ENCODE peak calls at places on chromosomes 4 and X, in six cellular contexts. One of them, this sample, is unnamed.

GRCh38 chr4:6967846-6968340 is 58.3 kb downstream of the TBC1D14 start:
- DNase-seq in IMR-90: no peak
- DNase-seq in HEK293T: no peak
- DNase-seq in K562: no peak
- DNase-seq in GM12878: no peak
- DNase-seq in HepG2: no peak
- DNase-seq in this sample: no peak

GRCh38 chrX:49106930-49107329 is 16.6 kb downstream of the GPKOW start:
- DNase-seq in IMR-90: peak
- DNase-seq in HEK293T: peak
- DNase-seq in K562: no peak
- DNase-seq in GM12878: no peak
- DNase-seq in HepG2: peak
- DNase-seq in this sample: peak

GRCh38 chr4:175499735-175500352 is 312.2 kb downstream of the GPM6A start:
- DNase-seq in IMR-90: no peak
- DNase-seq in HEK293T: no peak
- DNase-seq in K562: no peak
- DNase-seq in GM12878: no peak
- DNase-seq in HepG2: no peak
- DNase-seq in this sample: no peak

GRCh38 chrX:107691024-107691448 is 62.7 kb downstream of the PRPS1 start:
- DNase-seq in IMR-90: no peak
- DNase-seq in HEK293T: no peak
- DNase-seq in K562: no peak
- DNase-seq in GM12878: no peak
- DNase-seq in HepG2: no peak
- DNase-seq in this sample: no peak

GRCh38 chr4:113760094-113760851 is 1.3 kb downstream of the CAMK2D start:
- DNase-seq in IMR-90: peak
- DNase-seq in HEK293T: peak
- DNase-seq in K562: no peak
- DNase-seq in GM12878: no peak
- DNase-seq in HepG2: no peak
- DNase-seq in this sample: peak

GRCh38 chr4:159105063-159105414 is 2.2 kb downstream of the RAPGEF2 start:
- DNase-seq in IMR-90: peak
- DNase-seq in HEK293T: no peak
- DNase-seq in K562: no peak
- DNase-seq in GM12878: no peak
- DNase-seq in HepG2: no peak
- DNase-seq in this sample: no peak

GRCh38 chrX:47690175-47690574 is 31.2 kb upstream of the UXT start:
- DNase-seq in IMR-90: no peak
- DNase-seq in HEK293T: no peak
- DNase-seq in K562: no peak
- DNase-seq in GM12878: no peak
- DNase-seq in HepG2: no peak
- DNase-seq in this sample: peak

GRCh38 chrX:54180403-54180802 is 2.7 kb downstream of the FAM120C start:
- DNase-seq in IMR-90: peak
- DNase-seq in HEK293T: no peak
- DNase-seq in K562: no peak
- DNase-seq in GM12878: no peak
- DNase-seq in HepG2: no peak
- DNase-seq in this sample: no peak

GRCh38 chrX:37060999-37061398 is 52.8 kb downstream of the FAM47C start:
- DNase-seq in IMR-90: peak
- DNase-seq in HEK293T: peak
- DNase-seq in K562: peak
- DNase-seq in GM12878: no peak
- DNase-seq in HepG2: peak
- DNase-seq in this sample: peak

GRCh38 chrX:24081661-24082154 is 27.0 kb downstream of the EIF2S3 start:
- DNase-seq in IMR-90: peak
- DNase-seq in HEK293T: peak
- DNase-seq in K562: no peak
- DNase-seq in GM12878: no peak
- DNase-seq in HepG2: peak
- DNase-seq in this sample: no peak

GRCh38 chr4:67700119-67700873 is 659 bp downstream of the UBA6 start:
- DNase-seq in IMR-90: peak
- DNase-seq in HEK293T: no peak
- DNase-seq in K562: no peak
- DNase-seq in GM12878: no peak
- DNase-seq in HepG2: no peak
- DNase-seq in this sample: no peak

GRCh38 chr4:56315543-56315942 is 71.7 kb downstream of the AASDH start:
- DNase-seq in IMR-90: no peak
- DNase-seq in HEK293T: no peak
- DNase-seq in K562: no peak
- DNase-seq in GM12878: no peak
- DNase-seq in HepG2: no peak
- DNase-seq in this sample: no peak

GRCh38 chr4:39559641-39560040 is 32.4 kb upstream of the UGDH start:
- DNase-seq in IMR-90: no peak
- DNase-seq in HEK293T: no peak
- DNase-seq in K562: no peak
- DNase-seq in GM12878: no peak
- DNase-seq in HepG2: no peak
- DNase-seq in this sample: peak

GRCh38 chrX:85963736-85964135 is 83.6 kb downstream of the CHM start:
- DNase-seq in IMR-90: peak
- DNase-seq in HEK293T: no peak
- DNase-seq in K562: no peak
- DNase-seq in GM12878: no peak
- DNase-seq in HepG2: peak
- DNase-seq in this sample: peak

GRCh38 chrX:139864613-139865012 is 68.2 kb downstream of the ATP11C start:
- DNase-seq in IMR-90: no peak
- DNase-seq in HEK293T: no peak
- DNase-seq in K562: no peak
- DNase-seq in GM12878: no peak
- DNase-seq in HepG2: no peak
- DNase-seq in this sample: no peak

GRCh38 chr4:47451657-47452056 is 11.8 kb downstream of the COMMD8 start:
- DNase-seq in IMR-90: peak
- DNase-seq in HEK293T: no peak
- DNase-seq in K562: no peak
- DNase-seq in GM12878: no peak
- DNase-seq in HepG2: no peak
- DNase-seq in this sample: no peak

GRCh38 chrX:47936224-47936939 is 67.4 kb downstream of the ZNF182 start:
- DNase-seq in IMR-90: no peak
- DNase-seq in HEK293T: no peak
- DNase-seq in K562: peak
- DNase-seq in GM12878: no peak
- DNase-seq in HepG2: no peak
- DNase-seq in this sample: no peak

GRCh38 chr4:158020175-158020574 is 152.7 kb downstream of the GASK1B start:
- DNase-seq in IMR-90: peak
- DNase-seq in HEK293T: peak
- DNase-seq in K562: no peak
- DNase-seq in GM12878: no peak
- DNase-seq in HepG2: peak
- DNase-seq in this sample: peak

GRCh38 chr4:114264877-114265291 is 285.4 kb upstream of the ARSJ start:
- DNase-seq in IMR-90: peak
- DNase-seq in HEK293T: no peak
- DNase-seq in K562: no peak
- DNase-seq in GM12878: no peak
- DNase-seq in HepG2: peak
- DNase-seq in this sample: no peak

GRCh38 chrX:153352858-153353257 is 18.9 kb downstream of the ZNF275 start:
- DNase-seq in IMR-90: no peak
- DNase-seq in HEK293T: no peak
- DNase-seq in K562: no peak
- DNase-seq in GM12878: no peak
- DNase-seq in HepG2: no peak
- DNase-seq in this sample: no peak

GRCh38 chr4:150385606-150386005 is 196.3 kb upstream of the MAB21L2 start:
- DNase-seq in IMR-90: peak
- DNase-seq in HEK293T: peak
- DNase-seq in K562: no peak
- DNase-seq in GM12878: no peak
- DNase-seq in HepG2: no peak
- DNase-seq in this sample: no peak

GRCh38 chrX:97637289-97637688 is 753.6 kb downstream of the RPA4 start:
- DNase-seq in IMR-90: no peak
- DNase-seq in HEK293T: no peak
- DNase-seq in K562: no peak
- DNase-seq in GM12878: no peak
- DNase-seq in HepG2: no peak
- DNase-seq in this sample: no peak
- TF ChIP-seq BHLHE40 in IMR-90: no peak
- TF ChIP-seq BHLHE40 in HEK293T: no peak
- TF ChIP-seq BHLHE40 in K562: no peak
- TF ChIP-seq BHLHE40 in GM12878: no peak
- TF ChIP-seq BHLHE40 in HepG2: no peak
- TF ChIP-seq BHLHE40 in this sample: no peak

GRCh38 chrX:120464409-120464808 is 4.7 kb downstream of the LAMP2 start:
- DNase-seq in IMR-90: no peak
- DNase-seq in HEK293T: no peak
- DNase-seq in K562: no peak
- DNase-seq in GM12878: no peak
- DNase-seq in HepG2: no peak
- DNase-seq in this sample: no peak

GRCh38 chrX:120468071-120468470 is 1.0 kb downstream of the LAMP2 start:
- DNase-seq in IMR-90: no peak
- DNase-seq in HEK293T: no peak
- DNase-seq in K562: no peak
- DNase-seq in GM12878: no peak
- DNase-seq in HepG2: no peak
- DNase-seq in this sample: no peak

GRCh38 chrX:120462370-120462769 is 6.7 kb downstream of the LAMP2 start:
- DNase-seq in IMR-90: no peak
- DNase-seq in HEK293T: no peak
- DNase-seq in K562: no peak
- DNase-seq in GM12878: no peak
- DNase-seq in HepG2: no peak
- DNase-seq in this sample: no peak

GRCh38 chrX:120459313-120459712 is 9.8 kb downstream of the LAMP2 start:
- DNase-seq in IMR-90: no peak
- DNase-seq in HEK293T: no peak
- DNase-seq in K562: no peak
- DNase-seq in GM12878: no peak
- DNase-seq in HepG2: no peak
- DNase-seq in this sample: no peak

GRCh38 chrX:120463241-120463640 is 5.9 kb downstream of the LAMP2 start:
- DNase-seq in IMR-90: peak
- DNase-seq in HEK293T: no peak
- DNase-seq in K562: no peak
- DNase-seq in GM12878: no peak
- DNase-seq in HepG2: peak
- DNase-seq in this sample: peak
- TF ChIP-seq BHLHE40 in IMR-90: no peak
- TF ChIP-seq BHLHE40 in HEK293T: no peak
- TF ChIP-seq BHLHE40 in K562: no peak
- TF ChIP-seq BHLHE40 in GM12878: no peak
- TF ChIP-seq BHLHE40 in HepG2: no peak
- TF ChIP-seq BHLHE40 in this sample: no peak

GRCh38 chrX:148380614-148381561 is 119.5 kb upstream of the AFF2 start:
- DNase-seq in IMR-90: no peak
- DNase-seq in HEK293T: no peak
- DNase-seq in K562: no peak
- DNase-seq in GM12878: peak
- DNase-seq in HepG2: no peak
- DNase-seq in this sample: no peak
- TF ChIP-seq BHLHE40 in IMR-90: no peak
- TF ChIP-seq BHLHE40 in HEK293T: no peak
- TF ChIP-seq BHLHE40 in K562: no peak
- TF ChIP-seq BHLHE40 in GM12878: peak
- TF ChIP-seq BHLHE40 in HepG2: no peak
- TF ChIP-seq BHLHE40 in this sample: no peak

DNA sequence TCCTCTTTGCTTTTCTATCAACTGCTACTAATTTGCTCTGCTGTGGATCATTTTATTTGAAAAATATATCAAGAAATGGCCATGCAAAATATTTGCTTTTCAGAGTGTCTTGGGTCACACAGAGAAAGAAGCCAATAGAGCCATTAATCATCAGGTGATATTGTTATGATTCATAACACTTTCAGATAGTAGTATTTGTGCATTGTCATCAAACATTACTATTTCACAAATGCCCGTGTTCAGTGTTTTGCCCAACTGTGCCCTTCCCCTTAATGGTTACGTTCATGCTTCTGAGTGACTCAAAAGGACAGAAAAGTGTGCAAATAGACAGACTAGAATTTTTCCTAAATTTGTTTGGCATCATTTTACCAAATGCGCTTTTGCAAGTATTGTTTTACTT is 46.6 kb downstream of the PHOX2B start:
- DNase-seq in IMR-90: no peak
- DNase-seq in HEK293T: no peak
- DNase-seq in K562: no peak
- DNase-seq in GM12878: no peak
- DNase-seq in HepG2: no peak
- DNase-seq in this sample: peak
- TF ChIP-seq BHLHE40 in IMR-90: no peak
- TF ChIP-seq BHLHE40 in HEK293T: no peak
- TF ChIP-seq BHLHE40 in K562: no peak
- TF ChIP-seq BHLHE40 in GM12878: no peak
- TF ChIP-seq BHLHE40 in HepG2: no peak
- TF ChIP-seq BHLHE40 in this sample: no peak

DNA sequence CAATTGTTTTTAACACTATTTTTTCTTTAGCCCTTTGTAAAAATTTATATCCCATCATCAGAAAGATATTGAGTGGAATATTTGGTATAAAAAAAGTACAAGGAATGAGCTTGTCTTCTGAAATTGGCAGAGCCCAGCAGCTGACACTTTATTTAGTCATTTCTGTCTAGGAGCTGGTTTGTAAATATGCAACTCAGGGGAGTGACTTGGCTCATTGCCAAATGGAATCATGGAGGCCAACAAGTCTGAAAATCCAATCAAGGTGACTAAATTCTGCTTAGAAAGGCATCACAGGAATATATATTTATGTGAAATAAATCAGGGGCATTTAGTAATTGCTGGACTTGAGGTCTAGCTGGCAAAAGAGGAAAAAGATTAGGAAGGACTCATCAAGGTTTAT is 74.4 kb downstream of the OTC start:
- DNase-seq in IMR-90: no peak
- DNase-seq in HEK293T: no peak
- DNase-seq in K562: no peak
- DNase-seq in GM12878: no peak
- DNase-seq in HepG2: no peak
- DNase-seq in this sample: no peak
- TF ChIP-seq BHLHE40 in IMR-90: no peak
- TF ChIP-seq BHLHE40 in HEK293T: no peak
- TF ChIP-seq BHLHE40 in K562: no peak
- TF ChIP-seq BHLHE40 in GM12878: no peak
- TF ChIP-seq BHLHE40 in HepG2: no peak
- TF ChIP-seq BHLHE40 in this sample: no peak

GRCh38 chr4:82457266-82457665 is 26.9 kb downstream of the ENOPH1 start:
- DNase-seq in IMR-90: no peak
- DNase-seq in HEK293T: no peak
- DNase-seq in K562: no peak
- DNase-seq in GM12878: no peak
- DNase-seq in HepG2: no peak
- DNase-seq in this sample: no peak
- TF ChIP-seq BHLHE40 in IMR-90: no peak
- TF ChIP-seq BHLHE40 in HEK293T: no peak
- TF ChIP-seq BHLHE40 in K562: no peak
- TF ChIP-seq BHLHE40 in GM12878: no peak
- TF ChIP-seq BHLHE40 in HepG2: no peak
- TF ChIP-seq BHLHE40 in this sample: no peak

This sample was measured in A549.